ENCODE peak calls at places on chromosomes 13 and 19, in seven cellular contexts. C, O, G, U, P, E and S are unnamed samples.

GRCh38 chr19:3073931-3074595 is 11.8 kb upstream of the TLE5 start:
- DNase-seq in C (no peak), O (peak), G (no peak), U (no peak), P (no peak), E (peak), S (no peak)

GRCh38 chr19:52391135-52391534 is 6.5 kb upstream of the ZNF528 start:
- DNase-seq in C (no peak), O (no peak), G (no peak), U (no peak), P (no peak), E (no peak), S (no peak)

GRCh38 chr13:22220186-22221160 is 549.6 kb downstream of the FGF9 start:
- DNase-seq in C (peak), O (no peak), G (no peak), U (no peak), P (no peak), E (no peak), S (no peak)

GRCh38 chr13:51585234-51585672 is 991 bp downstream of the WDFY2 start:
- DNase-seq in C (no peak), O (peak), G (peak), U (no peak), P (no peak), E (peak), S (peak)

GRCh38 chr13:30037766-30038165 is 187.3 kb upstream of the UBL3 start:
- DNase-seq in C (no peak), O (no peak), G (no peak), U (no peak), P (no peak), E (peak), S (no peak)

GRCh38 chr13:67069117-67069767 is 160.9 kb downstream of the PCDH9 start:
- DNase-seq in C (no peak), O (no peak), G (no peak), U (no peak), P (no peak), E (no peak), S (peak)

GRCh38 chr13:113514844-113515243 is 24.3 kb upstream of the DCUN1D2 start:
- DNase-seq in C (no peak), O (no peak), G (no peak), U (no peak), P (no peak), E (no peak), S (no peak)

GRCh38 chr13:44703371-44703770 is 127.2 kb upstream of the TSC22D1 start:
- DNase-seq in C (no peak), O (peak), G (peak), U (no peak), P (no peak), E (peak), S (peak)

GRCh38 chr19:40398417-40399056 is 8.6 kb upstream of the HIPK4 start:
- DNase-seq in C (no peak), O (peak), G (peak), U (no peak), P (peak), E (no peak), S (no peak)

GRCh38 chr13:114143806-114144605 is 11.6 kb upstream of the RASA3 start:
- DNase-seq in C (no peak), O (no peak), G (no peak), U (peak), P (no peak), E (peak), S (no peak)

GRCh38 chr19:19749332-19750130 is 16.6 kb upstream of the ZNF14 start:
- DNase-seq in C (no peak), O (no peak), G (no peak), U (no peak), P (no peak), E (no peak), S (no peak)

GRCh38 chr19:18868380-18869230 is 27.4 kb downstream of the CERS1 start:
- DNase-seq in C (no peak), O (peak), G (no peak), U (no peak), P (no peak), E (no peak), S (no peak)

GRCh38 chr13:30346159-30346788 is 38.9 kb upstream of the KATNAL1 start:
- DNase-seq in C (no peak), O (no peak), G (no peak), U (no peak), P (no peak), E (no peak), S (no peak)

GRCh38 chr13:76917096-76917495 is 30.9 kb upstream of the KCTD12 start:
- DNase-seq in C (no peak), O (peak), G (no peak), U (no peak), P (no peak), E (no peak), S (no peak)

GRCh38 chr19:4575267-4575793 is 15.8 kb upstream of the SEMA6B start:
- DNase-seq in C (no peak), O (peak), G (peak), U (peak), P (peak), E (peak), S (peak)

GRCh38 chr13:49869514-49869913 is 66.6 kb downstream of the SPRYD7 start:
- DNase-seq in C (no peak), O (no peak), G (peak), U (no peak), P (no peak), E (peak), S (peak)

GRCh38 chr19:28731577-28731976 is 481.4 kb downstream of the UQCRFS1 start:
- DNase-seq in C (no peak), O (no peak), G (no peak), U (no peak), P (no peak), E (no peak), S (no peak)

GRCh38 chr19:52140077-52140710 is 456 bp upstream of the ZNF616 start:
- DNase-seq in C (peak), O (no peak), G (no peak), U (no peak), P (no peak), E (no peak), S (no peak)

GRCh38 chr19:27774827-27775226 is 1438.1 kb downstream of the UQCRFS1 start:
- DNase-seq in C (no peak), O (no peak), G (no peak), U (peak), P (no peak), E (no peak), S (peak)

GRCh38 chr19:30437869-30438268 is 65.7 kb downstream of the ZNF536 start:
- DNase-seq in C (no peak), O (no peak), G (no peak), U (no peak), P (no peak), E (no peak), S (no peak)

GRCh38 chr19:12639901-12640613 is 26.5 kb downstream of the MAN2B1 start:
- DNase-seq in C (peak), O (peak), G (peak), U (peak), P (peak), E (peak), S (peak)

GRCh38 chr13:95256086-95256485 is 45.2 kb downstream of the ABCC4 start:
- DNase-seq in C (no peak), O (peak), G (peak), U (no peak), P (no peak), E (peak), S (peak)

GRCh38 chr19:10419646-10420443 is 493 bp upstream of the PDE4A start:
- DNase-seq in C (peak), O (peak), G (peak), U (peak), P (no peak), E (no peak), S (peak)

GRCh38 chr13:61258185-61258584 is 157.5 kb downstream of the PCDH20 start:
- DNase-seq in C (no peak), O (no peak), G (no peak), U (no peak), P (no peak), E (no peak), S (no peak)

GRCh38 chr19:18960370-18960769 is 19.4 kb upstream of the HOMER3 start:
- DNase-seq in C (no peak), O (no peak), G (no peak), U (no peak), P (no peak), E (no peak), S (no peak)

GRCh38 chr13:22114630-22115311 is 443.9 kb downstream of the FGF9 start:
- DNase-seq in C (no peak), O (no peak), G (no peak), U (no peak), P (no peak), E (peak), S (no peak)

GRCh38 chr19:36819130-36819630 is 19.0 kb downstream of the ZNF790 start:
- DNase-seq in C (no peak), O (no peak), G (no peak), U (no peak), P (no peak), E (peak), S (peak)

GRCh38 chr13:25046985-25047660 is 48.8 kb upstream of the PABPC3 start:
- DNase-seq in C (peak), O (peak), G (peak), U (no peak), P (no peak), E (no peak), S (peak)